ENCODE peak calls at places on chromosomes 6 and 20, in five cellular contexts. G, C, Y, M and J are unnamed samples.
A peak's percentile ranks its signal among the peaks of the same experiment; 100 is the strongest.

GRCh38 chr6:72916906-72917305 is 295.0 kb downstream of the KCNQ5 start:
- DNase-seq in Y (no peak), C (no peak), M (no peak), G (no peak), J (no peak)

GRCh38 chr6:25318589-25318988 is 39.4 kb downstream of the CARMIL1 start:
- DNase-seq in Y (no peak), C (no peak), G (no peak), M (no peak), J (no peak)

GRCh38 chr20:14264869-14265268 is 72.5 kb downstream of the FLRT3 start:
- DNase-seq in C (no peak), G (no peak), Y (no peak), M (peak; percentile 37), J (no peak)

GRCh38 chr6:33905081-33905609 is 101.3 kb upstream of the MLN start:
- DNase-seq in Y (no peak), M (no peak), C (no peak), G (no peak), J (peak; percentile 69)

GRCh38 chr20:57082546-57082945 is 183.9 kb downstream of the BMP7 start:
- DNase-seq in M (no peak), Y (no peak), G (no peak), C (no peak), J (no peak)

GRCh38 chr6:147065786-147066185 is 138.4 kb upstream of the STXBP5 start:
- DNase-seq in G (no peak), Y (peak; percentile 20), M (no peak), C (no peak), J (no peak)

GRCh38 chr20:45857836-45858250 is 429 bp downstream of the ZSWIM3 start:
- DNase-seq in Y (no peak), C (no peak), G (no peak), M (no peak), J (no peak)

GRCh38 chr6:148513145-148514071 is 170.8 kb downstream of the SASH1 start:
- DNase-seq in M (peak; percentile 63), C (no peak), G (no peak), Y (no peak), J (no peak)

GRCh38 chr6:26390504-26390903 is 7.6 kb downstream of the BTN2A2 start:
- DNase-seq in M (no peak), G (no peak), C (no peak), Y (no peak), J (no peak)

GRCh38 chr20:50438986-50439407 is 71.2 kb upstream of the PTPN1 start:
- DNase-seq in G (no peak), C (no peak), Y (no peak), M (peak; percentile 91), J (no peak)

GRCh38 chr6:148203970-148204369 is 138.7 kb upstream of the SASH1 start:
- DNase-seq in G (no peak), Y (no peak), C (no peak), M (peak; percentile 90), J (no peak)

GRCh38 chr20:38894091-38894847 is 31.9 kb upstream of the FAM83D start:
- DNase-seq in Y (no peak), C (peak; percentile 82), M (no peak), G (no peak), J (no peak)

GRCh38 chr6:73200735-73201134 is 24.6 kb downstream of the KHDC1L start:
- DNase-seq in C (no peak), Y (no peak), G (no peak), M (peak; percentile 6), J (no peak)

DNA sequence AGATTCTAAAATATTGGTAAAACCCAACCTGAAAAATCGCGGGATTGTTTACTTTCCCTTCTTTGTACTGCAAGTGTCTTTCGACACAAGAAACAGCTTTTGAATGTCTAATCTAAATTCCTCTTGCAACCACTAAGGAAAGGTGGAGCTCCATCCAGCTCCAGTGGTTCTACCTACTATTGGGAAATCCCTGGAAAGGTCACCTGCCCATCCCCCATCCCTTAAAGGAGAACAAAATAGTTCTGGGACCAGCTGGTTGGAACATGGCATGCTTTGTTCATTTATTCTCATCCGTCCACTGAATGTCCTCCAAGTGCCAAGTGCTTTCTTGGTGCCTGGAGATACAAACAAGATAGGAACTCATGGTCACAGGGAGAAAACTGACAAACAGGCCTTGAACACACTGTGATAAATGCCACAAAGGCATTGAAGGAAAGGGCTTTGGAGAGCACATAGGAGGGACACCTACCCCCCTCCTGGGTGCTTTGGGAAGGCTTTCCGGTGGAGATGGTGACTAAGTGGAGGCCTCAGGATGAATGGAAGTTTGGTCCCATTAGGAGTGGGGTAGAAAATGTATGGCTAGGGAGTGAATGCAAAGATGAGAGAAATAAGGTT is 2.3 kb upstream of the CITED2 start:
- DNase-seq in C (peak; percentile 89), Y (peak; percentile 61), M (peak; percentile 41), G (peak; percentile 82), J (peak; percentile 53)
- TF ChIP-seq POLR2A in C (no peak), Y (no peak), M (no peak), G (no peak), J (no peak)

DNA sequence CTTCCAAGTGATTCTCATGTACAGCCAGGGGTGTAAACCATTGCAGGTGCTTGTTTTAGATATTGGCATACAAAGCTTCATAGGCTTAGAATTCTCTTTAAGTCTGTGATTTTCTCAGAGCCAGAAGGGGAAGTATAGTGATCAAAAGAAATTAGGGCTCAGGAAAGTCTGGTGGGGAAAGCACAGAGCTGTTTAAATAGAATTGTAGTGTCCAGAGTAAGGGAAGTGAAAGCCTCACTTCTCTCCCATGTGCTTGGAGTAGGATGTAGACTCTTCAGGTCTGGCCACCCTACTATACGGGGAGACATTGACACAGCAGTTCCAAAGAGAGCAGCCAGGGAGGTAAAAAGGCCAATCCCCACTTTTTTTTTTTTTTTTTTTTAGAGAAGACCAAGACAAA is 10.4 kb downstream of the GCNT2 start:
- DNase-seq in C (no peak), M (no peak), G (no peak), Y (no peak), J (no peak)
- TF ChIP-seq POLR2A in C (no peak), M (no peak), G (no peak), Y (no peak), J (no peak)

DNA sequence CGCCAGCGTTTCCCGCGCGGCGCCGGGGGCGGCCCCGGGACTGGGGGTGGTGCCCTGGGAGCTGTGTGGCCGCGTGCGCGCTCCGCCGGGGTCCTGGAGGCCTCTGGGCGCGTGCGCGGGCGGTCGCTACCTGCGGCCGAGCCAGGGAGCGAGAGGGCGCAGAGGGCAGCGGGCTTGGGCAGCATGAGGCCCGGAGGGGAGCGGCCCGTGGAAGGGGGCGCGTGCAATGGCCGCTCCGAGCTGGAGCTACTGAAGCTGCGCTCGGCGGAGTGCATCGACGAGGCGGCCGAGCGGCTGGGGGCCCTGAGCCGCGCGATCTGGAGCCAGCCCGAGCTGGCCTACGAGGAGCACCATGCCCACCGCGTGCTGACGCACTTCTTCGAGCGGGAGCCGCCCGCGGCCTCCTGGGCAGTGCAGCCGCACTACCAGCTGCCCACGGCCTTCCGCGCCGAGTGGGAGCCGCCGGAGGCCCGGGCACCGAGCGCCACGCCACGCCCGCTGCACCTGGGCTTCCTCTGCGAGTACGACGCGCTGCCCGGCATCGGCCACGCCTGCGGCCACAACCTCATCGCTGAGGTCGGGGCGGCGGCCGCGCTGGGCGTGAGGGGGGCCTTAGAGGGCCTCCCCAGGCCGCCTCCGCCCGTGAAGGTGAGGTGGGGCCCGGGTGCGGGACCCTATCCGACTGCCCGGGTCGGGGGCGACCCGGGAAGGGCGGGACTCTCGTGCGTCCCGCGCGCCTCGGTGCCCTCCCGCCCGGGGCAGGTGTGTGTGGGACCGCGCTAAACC is at the start of gene PM20D2:
- DNase-seq in C (peak; percentile 72), M (peak; percentile 20), Y (peak; percentile 77), G (peak; percentile 68), J (peak; percentile 82)
- TF ChIP-seq POLR2A in C (peak; percentile 81), M (no peak), Y (peak; percentile 51), G (no peak), J (no peak)

GRCh38 chr20:63737940-63738686 is 1.5 kb upstream of the SLC2A4RG start:
- DNase-seq in G (no peak), Y (peak; percentile 52), M (no peak), C (no peak), J (peak; percentile 33)
- TF ChIP-seq POLR2A in G (no peak), Y (no peak), M (no peak), C (no peak), J (no peak)

DNA sequence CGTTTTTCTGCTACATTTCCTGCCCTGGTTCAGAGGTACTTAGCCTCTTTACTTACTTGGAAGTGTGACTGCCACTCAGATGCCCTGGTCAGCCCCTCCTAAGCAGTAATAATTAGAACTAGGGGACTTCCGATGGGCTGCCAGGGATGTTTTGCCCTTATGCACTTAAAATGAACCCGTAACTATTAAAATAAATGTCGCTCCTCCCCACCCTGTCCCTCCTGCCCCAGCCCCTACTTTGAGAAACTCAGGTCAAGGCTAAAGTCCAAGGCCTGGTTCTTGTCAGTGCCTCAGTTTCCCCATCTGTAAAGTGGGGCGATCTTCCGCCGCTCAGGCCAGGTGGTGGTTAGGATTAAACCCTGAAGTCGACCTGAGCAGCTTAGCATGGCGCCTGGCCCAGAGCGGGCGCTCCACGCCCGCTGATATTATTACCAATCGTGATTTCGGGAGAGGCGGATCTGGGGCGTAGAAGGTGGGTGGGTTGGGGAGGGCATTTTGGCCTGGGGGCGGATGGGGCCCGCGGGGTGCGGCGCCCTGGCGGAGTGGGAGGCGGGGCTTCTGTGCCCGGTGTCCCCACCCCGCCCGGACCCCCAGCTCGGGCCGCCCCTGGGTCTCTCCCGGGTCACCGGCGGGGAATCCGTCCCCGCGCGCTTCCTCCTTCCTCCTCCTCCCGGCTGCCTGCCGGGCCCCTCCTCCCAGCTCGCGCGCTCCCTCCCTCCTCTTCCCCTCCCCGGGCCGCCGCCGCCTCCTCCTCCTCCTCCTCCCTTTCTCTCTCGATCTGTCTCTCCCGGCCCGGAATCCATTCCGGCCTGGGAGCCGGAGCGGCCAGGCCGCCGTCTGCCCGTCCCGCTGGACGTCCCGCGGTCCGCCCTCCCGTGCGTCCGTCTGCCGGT is at the start of gene SRC:
- DNase-seq in C (peak; percentile 80), Y (peak; percentile 91), M (peak; percentile 60), G (peak; percentile 89), J (no peak)
- TF ChIP-seq POLR2A in C (peak; percentile 43), Y (peak; percentile 76), M (peak; percentile 93), G (no peak), J (no peak)

GRCh38 chr20:3871549-3872265 is 17.5 kb upstream of the PANK2 start:
- DNase-seq in C (no peak), G (no peak), M (no peak), Y (no peak), J (peak; percentile 40)

GRCh38 chr20:3873507-3873906 is 15.7 kb upstream of the PANK2 start:
- DNase-seq in G (no peak), Y (no peak), M (no peak), C (no peak), J (no peak)

GRCh38 chr20:3876676-3877075 is 12.5 kb upstream of the PANK2 start:
- DNase-seq in M (peak; percentile 27), Y (no peak), G (no peak), C (no peak), J (no peak)

GRCh38 chr20:3875378-3875974 is 13.7 kb upstream of the PANK2 start:
- DNase-seq in M (no peak), Y (no peak), C (no peak), G (no peak), J (no peak)

GRCh38 chr20:3874194-3874824 is 14.9 kb upstream of the PANK2 start:
- DNase-seq in M (no peak), G (no peak), Y (no peak), C (no peak), J (no peak)
- TF ChIP-seq POLR2A in M (no peak), G (no peak), Y (peak; percentile 7), C (no peak), J (no peak)